ENCODE peak calls at places on chromosome 13, in nine cellular contexts. S is amygdala; Y is T-helper 2 cell treated with Interferon-gamma antibody and Interleukin-4, amounts not matched to agents 5 μg/mL and 100 μg/mL, for 36 hours; Q is Panc1; V is stomach; R is AG08395; C is PC-3; N is LoVo; A is NCI-H2081. E is an unnamed sample.

GRCh38 chr13:38866649-38867048 is 124.0 kb downstream of the STOML3 start:
- DNase-seq in R (no peak), Y (no peak), V (no peak), S (no peak), N (peak; percentile 5), C (peak; percentile 34), A (peak; percentile 7), Q (no peak), E (no peak)

GRCh38 chr13:38657191-38657590 is 29.7 kb upstream of the FREM2 start:
- DNase-seq in Q (no peak), V (no peak), R (no peak), A (no peak), C (peak; percentile 11), S (no peak), Y (no peak), N (no peak), E (no peak)

GRCh38 chr13:101751488-101751887 is 299.0 kb downstream of the ITGBL1 start:
- DNase-seq in N (peak; percentile 10), A (peak; percentile 88), V (no peak), Q (peak; percentile 7), Y (no peak), R (no peak), S (no peak), C (peak; percentile 92), E (no peak)

GRCh38 chr13:47546963-47547345 is 454.1 kb downstream of the SUCLA2 start:
- DNase-seq in V (no peak), A (no peak), Y (no peak), R (no peak), C (no peak), S (no peak), N (no peak), Q (no peak), E (no peak)

GRCh38 chr13:36346222-36347083 is at the start of gene SPART:
- DNase-seq in Y (peak; percentile 87), N (peak; percentile 29), R (peak; percentile 93), S (peak; percentile 89), C (peak; percentile 83), Q (peak; percentile 70), A (peak; percentile 92), V (peak; percentile 93), E (peak; percentile 95)

GRCh38 chr13:88761145-88761544 is 1090.0 kb downstream of the SLITRK5 start:
- DNase-seq in R (no peak), A (no peak), Q (no peak), V (no peak), Y (no peak), S (no peak), N (no peak), C (no peak), E (no peak)

GRCh38 chr13:110352735-110353134 is 45.7 kb downstream of the COL4A2 start:
- DNase-seq in R (no peak), V (no peak), A (no peak), C (no peak), N (no peak), Y (no peak), Q (no peak), S (no peak), E (no peak)

GRCh38 chr13:105412171-105412570 is 1123.3 kb downstream of the EFNB2 start:
- DNase-seq in C (no peak), R (no peak), S (no peak), Y (no peak), V (no peak), N (no peak), A (no peak), Q (no peak), E (no peak)

GRCh38 chr13:37001921-37002250 is 1.3 kb downstream of the EXOSC8 start:
- DNase-seq in A (no peak), V (no peak), Q (no peak), Y (no peak), S (no peak), N (no peak), R (no peak), C (no peak), E (no peak)

GRCh38 chr13:78657699-78658629 is 991 bp downstream of the OBI1 start:
- DNase-seq in A (no peak), C (peak; percentile 38), Q (no peak), R (peak; percentile 13), N (peak; percentile 63), S (no peak), V (no peak), Y (no peak), E (no peak)

GRCh38 chr13:57557979-57558529 is 73.5 kb upstream of the PCDH17 start:
- DNase-seq in Y (no peak), A (peak; percentile 24), C (peak; percentile 6), V (no peak), N (peak; percentile 6), Q (no peak), R (no peak), S (no peak), E (no peak)

GRCh38 chr13:90686438-90686837 is 661.0 kb upstream of the MIR17HG start:
- DNase-seq in Y (no peak), C (peak; percentile 53), S (no peak), V (no peak), A (no peak), N (no peak), R (peak; percentile 72), Q (no peak), E (no peak)

GRCh38 chr13:75838366-75839017 is 202.4 kb downstream of the LMO7 start:
- DNase-seq in Y (no peak), N (no peak), A (peak; percentile 2), V (no peak), C (no peak), S (no peak), R (no peak), Q (no peak), E (no peak)

GRCh38 chr13:40186041-40186440 is 480.4 kb downstream of the FOXO1 start:
- DNase-seq in S (no peak), Q (no peak), A (no peak), Y (no peak), N (no peak), C (no peak), R (no peak), V (no peak), E (no peak)

GRCh38 chr13:48403151-48403631 is 9.7 kb downstream of the LPAR6 start:
- DNase-seq in N (no peak), V (no peak), Y (peak; percentile 48), R (no peak), S (no peak), A (no peak), C (no peak), Q (no peak), E (no peak)

GRCh38 chr13:97505022-97505421 is 71.1 kb downstream of the RAP2A start:
- DNase-seq in S (no peak), C (no peak), A (no peak), Q (no peak), R (no peak), V (no peak), Y (no peak), N (no peak), E (no peak)

GRCh38 chr13:42780044-42780443 is 1.3 kb upstream of the FAM216B start:
- DNase-seq in Q (no peak), S (no peak), A (no peak), V (no peak), C (no peak), R (no peak), Y (no peak), N (no peak), E (no peak)

GRCh38 chr13:95477187-95477586 is 75.3 kb upstream of the CLDN10 start:
- DNase-seq in R (no peak), C (no peak), Y (no peak), A (no peak), S (no peak), N (no peak), V (no peak), Q (no peak), E (no peak)